ENCODE peak calls at places on chromosomes 11 and 22, in four cellular contexts. X is kidney tubule cell; E is epithelial cell of esophagus; R is activated CD4-positive, CD25-positive, alpha-beta regulatory T cell treated with anti-CD3 and anti-CD28 coated beads, Interleukin-2, amount 50 U/mL, for 72 hours. W is an unnamed sample.
A peak's percentile ranks its signal among the peaks of the same experiment; 100 is the strongest.

GRCh38 chr11:70495351-70496310 is 97.3 kb downstream of the CTTN start:
- DNase-seq in X (no peak), E (no peak), R (no peak), W (no peak)

GRCh38 chr11:71971676-71972075 is 27.0 kb upstream of the IL18BP start:
- DNase-seq in X (peak; percentile 50), E (no peak), R (no peak), W (no peak)

GRCh38 chr11:61814242-61814957 is 2.4 kb downstream of the FADS1 start:
- DNase-seq in X (peak; percentile 52), E (peak; percentile 41), R (no peak), W (no peak)

GRCh38 chr11:70270877-70271634 is 566 bp downstream of the PPFIA1 start:
- DNase-seq in X (peak; percentile 47), E (peak; percentile 56), R (peak; percentile 59), W (peak; percentile 83)

GRCh38 chr11:67494371-67495233 is 10.6 kb downstream of the PITPNM1 start:
- DNase-seq in X (no peak), E (no peak), R (no peak), W (peak; percentile 62)

GRCh38 chr11:68312117-68312779 is at the start of gene LRP5:
- DNase-seq in X (peak; percentile 45), E (peak; percentile 40), R (no peak), W (no peak)

GRCh38 chr11:131674051-131674755 is 303.8 kb downstream of the NTM start:
- DNase-seq in X (peak; percentile 87), E (peak; percentile 84), R (peak; percentile 45), W (peak; percentile 69)

GRCh38 chr11:118437736-118438125 is 1.4 kb downstream of the KMT2A start:
- DNase-seq in X (peak; percentile 27), E (peak; percentile 21), R (peak; percentile 43), W (peak; percentile 75)

GRCh38 chr22:31947296-31947695 is 3.0 kb downstream of the YWHAH start:
- DNase-seq in X (peak; percentile 49), E (peak; percentile 70), R (no peak), W (no peak)

GRCh38 chr11:114044042-114044871 is 15.3 kb upstream of the ZBTB16 start:
- DNase-seq in X (no peak), E (no peak), R (no peak), W (peak; percentile 51)

W was measured in activated effector memory CD4-positive, alpha-beta T cell treated with anti-CD3 and anti-CD28 coated beads, Interleukin-2, amount 50 U/mL, for 16 hours.